ENCODE peak calls at places on chromosomes 3 and 15, in seven cellular contexts. J is sigmoid colon, W is adrenal gland, B is uterus, H is suprapubic skin, R is heart left ventricle, I is NB4. A is an unnamed sample.

GRCh38 chr15:86691091-86691490 is 611.4 kb downstream of the AGBL1 start:
- DNase-seq in J (no peak), W (no peak), B (no peak), H (no peak), R (no peak), I (peak), A (no peak)

GRCh38 chr3:108130247-108130646 is 39.4 kb upstream of the CD47 start:
- DNase-seq in J (no peak), W (no peak), B (no peak), H (no peak), R (no peak), I (no peak), A (no peak)

GRCh38 chr3:149384911-149385321 is 7.5 kb upstream of the TM4SF1 start:
- DNase-seq in J (no peak), W (no peak), B (peak), H (no peak), R (no peak), I (no peak), A (no peak)

GRCh38 chr3:112007641-112008040 is 8.9 kb downstream of the TAGLN3 start:
- DNase-seq in J (no peak), W (peak), B (no peak), H (no peak), R (no peak), I (no peak), A (no peak)

GRCh38 chr3:23710555-23710954 is 95.2 kb upstream of the UBE2E1 start:
- DNase-seq in J (peak), W (peak), B (peak), H (no peak), R (peak), I (no peak), A (no peak)

GRCh38 chr15:36323607-36324006 is 255.8 kb upstream of the CDIN1 start:
- DNase-seq in J (no peak), W (no peak), B (no peak), H (no peak), R (no peak), I (no peak), A (no peak)

GRCh38 chr15:72205896-72206676 is 8.5 kb upstream of the GRAMD2A start:
- DNase-seq in J (no peak), W (no peak), B (no peak), H (no peak), R (no peak), I (no peak), A (peak)

GRCh38 chr3:179266701-179267211 is 15.8 kb upstream of the KCNMB3 start:
- DNase-seq in J (no peak), W (no peak), B (no peak), H (no peak), R (peak), I (peak), A (no peak)

GRCh38 chr15:25693321-25694237 is 169.5 kb downstream of the ATP10A start:
- DNase-seq in J (peak), W (peak), B (peak), H (no peak), R (peak), I (peak), A (no peak)

GRCh38 chr3:30112904-30113484 is 493.4 kb upstream of the TGFBR2 start:
- DNase-seq in J (no peak), W (no peak), B (no peak), H (no peak), R (no peak), I (peak), A (no peak)

DNA sequence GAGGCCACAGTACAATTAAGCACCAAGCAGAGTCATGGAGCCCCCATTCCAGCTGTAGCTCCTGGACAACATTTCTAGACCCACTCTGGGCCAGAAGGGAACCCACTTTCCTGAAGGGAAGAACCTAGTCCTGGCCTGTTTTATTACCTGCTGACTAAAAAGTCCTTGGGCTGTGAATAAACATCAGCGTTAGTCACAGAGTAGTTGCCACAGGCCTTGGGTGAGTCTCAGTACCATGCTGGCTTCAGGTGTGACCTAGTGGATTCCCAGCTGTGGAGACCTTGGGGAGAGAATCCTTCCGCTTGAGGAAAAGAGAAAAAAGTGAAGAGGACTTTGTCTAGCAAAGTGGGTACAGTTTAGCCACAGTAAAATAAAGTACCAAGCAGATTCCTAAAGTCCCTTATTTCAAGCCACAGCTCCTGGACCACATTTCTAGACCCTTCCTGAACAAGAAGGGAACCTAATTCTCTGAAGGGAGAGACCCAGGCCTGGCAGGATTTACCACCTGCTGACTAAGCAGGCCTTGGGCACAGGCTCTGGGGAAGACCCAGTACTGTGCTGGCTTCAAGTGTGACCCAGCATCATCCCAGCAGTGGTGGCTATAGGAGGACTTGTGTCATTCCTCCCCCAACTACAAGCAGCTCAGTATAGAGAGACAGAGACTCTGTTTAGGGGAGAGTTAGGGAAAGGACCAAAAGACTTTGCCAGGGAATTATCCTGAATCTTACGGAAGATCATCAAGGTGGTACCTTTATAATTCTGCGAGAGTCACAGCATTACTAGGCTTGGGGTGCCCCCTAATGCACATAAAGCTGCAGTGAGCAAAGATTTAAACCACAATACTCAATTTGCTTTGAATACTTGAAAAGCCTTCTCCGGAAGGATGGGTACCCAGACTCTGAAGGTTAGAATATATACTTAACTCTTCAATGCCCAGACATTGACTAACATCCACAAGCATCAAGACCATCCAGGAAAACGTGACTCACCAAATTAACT is 118.2 kb upstream of the KCNH8 start:
- DNase-seq in J (no peak), W (no peak), B (no peak), H (no peak), R (no peak), I (peak), A (no peak)
- TF ChIP-seq CTCF in J (no peak), W (no peak), B (no peak), H (no peak), R (peak), I (no peak), A (no peak)

GRCh38 chr3:66498718-66499611 is 1.9 kb downstream of the LRIG1 start:
- DNase-seq in J (peak), W (no peak), B (no peak), H (no peak), R (peak), I (no peak), A (no peak)
- TF ChIP-seq POLR2A in J (no peak), W (no peak), B (no peak), H (no peak), R (no peak), I (no peak), A (no peak)

DNA sequence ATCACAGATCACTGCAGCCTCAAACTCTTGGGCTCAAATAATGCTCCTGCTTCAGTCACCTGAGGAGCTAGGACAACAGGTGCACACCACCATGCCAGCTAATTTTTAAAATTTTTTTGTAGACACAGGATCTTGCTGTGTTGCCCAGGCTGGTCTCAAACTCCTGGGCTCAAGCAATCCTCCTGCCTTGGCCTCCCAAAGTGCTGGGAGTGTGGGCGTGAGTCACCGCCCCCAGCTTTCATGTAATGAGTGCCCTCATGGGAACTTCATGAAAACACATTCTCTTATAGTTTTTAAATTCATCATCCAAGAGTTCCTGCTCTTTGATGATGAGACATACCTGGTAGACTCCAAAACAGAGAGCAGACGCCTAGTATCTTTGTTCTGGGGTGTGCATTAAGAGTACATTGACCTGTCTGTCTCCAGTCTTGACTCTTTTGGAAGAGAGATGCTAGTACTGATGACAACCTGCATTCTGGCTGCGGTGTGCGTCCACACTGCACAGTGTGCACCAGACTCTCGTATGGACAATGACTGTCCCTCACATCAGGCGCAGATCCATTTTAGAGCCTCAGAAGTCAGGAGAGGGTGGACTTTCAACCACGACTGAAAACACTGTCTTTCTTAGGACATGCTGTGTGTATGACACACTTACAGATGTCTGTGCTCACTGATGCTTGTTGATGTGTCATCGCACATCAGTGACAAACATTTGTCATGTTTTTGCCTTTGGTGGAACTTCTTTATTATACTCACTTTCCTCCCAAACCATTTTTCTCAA is 2.0 kb downstream of the NRROS start:
- DNase-seq in J (no peak), W (no peak), B (no peak), H (no peak), R (no peak), I (peak), A (no peak)
- H3K4me3 ChIP-seq in J (no peak), W (no peak), B (no peak), H (peak), R (no peak), I (peak), A (no peak)

DNA sequence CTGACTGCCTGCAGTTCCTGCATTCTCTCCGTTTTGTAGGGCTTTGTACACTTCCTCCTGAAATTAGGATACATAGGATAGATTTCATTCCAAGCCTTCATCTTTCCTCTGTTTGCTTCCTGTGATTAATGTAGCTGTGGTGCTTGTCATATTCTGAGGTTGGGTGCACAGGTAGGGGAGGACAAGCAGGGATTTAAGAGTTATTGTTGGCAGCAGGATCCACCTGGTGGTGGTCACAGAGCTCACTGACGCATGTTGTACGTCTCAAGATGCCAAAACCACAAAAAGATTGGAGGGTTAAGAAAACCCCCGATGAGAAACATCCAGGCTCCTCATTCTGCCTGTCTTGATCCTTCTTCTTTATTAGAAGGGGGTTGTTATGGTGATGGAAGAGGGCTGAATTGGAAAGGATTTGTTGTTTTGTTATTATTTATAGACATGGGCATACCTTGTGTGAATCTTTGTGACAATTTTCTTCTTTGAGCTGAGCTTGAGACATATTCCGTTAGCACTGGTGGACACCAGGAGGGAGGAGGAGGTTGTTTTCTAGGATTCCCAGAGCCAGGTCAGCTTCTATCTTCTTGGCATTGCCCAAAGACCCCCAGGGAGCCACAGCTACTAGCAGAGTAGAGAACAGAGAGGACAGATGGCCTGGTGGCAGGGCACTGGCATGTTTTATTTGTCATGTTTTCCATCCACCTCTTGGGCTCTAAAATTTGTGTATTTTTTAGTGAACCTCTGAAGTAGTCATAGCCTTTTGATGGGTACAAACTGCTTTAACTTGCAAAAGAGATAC is 57.7 kb upstream of the LARS2 start:
- DNase-seq in J (no peak), W (no peak), B (no peak), H (no peak), R (no peak), I (no peak), A (no peak)
- TF ChIP-seq CTCF in J (no peak), W (no peak), B (no peak), H (no peak), R (no peak), I (no peak), A (no peak)

A was measured in lower leg skin.